ENCODE peak calls at places on chromosomes 12 and 14, in four cellular contexts. J, F, H and E are unnamed samples.

GRCh38 chr14:103204852-103205540 is 81.7 kb downstream of the TNFAIP2 start:
- DNase-seq in J (no peak), F (no peak), H (no peak), E (no peak)

GRCh38 chr14:32393119-32393518 is 64.0 kb downstream of the AKAP6 start:
- DNase-seq in J (no peak), F (no peak), H (no peak), E (no peak)

GRCh38 chr12:51959211-51959610 is 7.7 kb downstream of the ACVR1B start:
- DNase-seq in J (peak), F (peak), H (no peak), E (peak)

GRCh38 chr14:104723651-104724406 is at the start of gene ADSS1:
- DNase-seq in J (peak), F (peak), H (no peak), E (peak)

GRCh38 chr12:34292736-34293625 is 270.7 kb downstream of the ALG10 start:
- DNase-seq in J (peak), F (no peak), H (no peak), E (no peak)

GRCh38 chr12:89353188-89353822 is 1.0 kb upstream of the DUSP6 start:
- DNase-seq in J (peak), F (peak), H (no peak), E (peak)

GRCh38 chr14:91381801-91382670 is 35.6 kb downstream of the CCDC88C start:
- DNase-seq in J (no peak), F (no peak), H (no peak), E (no peak)

GRCh38 chr14:100202712-100203111 is 36.2 kb upstream of the YY1 start:
- DNase-seq in J (no peak), F (no peak), H (no peak), E (no peak)

GRCh38 chr12:88036368-88036965 is 7.3 kb upstream of the C12orf50 start:
- DNase-seq in J (no peak), F (no peak), H (no peak), E (no peak)

GRCh38 chr14:59595071-59595470 is 18.5 kb upstream of the CCDC175 start:
- DNase-seq in J (peak), F (no peak), H (no peak), E (no peak)

GRCh38 chr12:120849765-120850164 is 54.4 kb downstream of the SPPL3 start:
- DNase-seq in J (no peak), F (no peak), H (no peak), E (no peak)

GRCh38 chr14:50835280-50835679 is 4.3 kb upstream of the NIN start:
- DNase-seq in J (no peak), F (no peak), H (no peak), E (no peak)